ENCODE peak calls at places on chromosomes 3 and 15, in six cellular contexts. N is dorsolateral prefrontal cortex, U is uterus, C is BJ, Q is neural crest cell, L is AG04450. O is an unnamed sample.

GRCh38 chr3:110413807-110414748 is 657.5 kb upstream of the NECTIN3 start:
- DNase-seq in N (no peak), U (no peak), C (peak), Q (no peak), L (peak), O (no peak)

GRCh38 chr3:78632925-78633324 is 1134.9 kb downstream of the ROBO1 start:
- DNase-seq in N (no peak), U (no peak), C (no peak), Q (no peak), L (no peak), O (no peak)

GRCh38 chr15:20352241-20353200 is 189.1 kb downstream of the GOLGA6L6 start:
- DNase-seq in N (peak), U (peak), C (no peak), Q (no peak), L (no peak), O (no peak)

GRCh38 chr3:124883766-124884473 is 3.2 kb downstream of the ITGB5 start:
- DNase-seq in N (no peak), U (no peak), C (no peak), Q (no peak), L (no peak), O (no peak)

GRCh38 chr3:42023380-42023779 is 61.5 kb upstream of the ULK4 start:
- DNase-seq in N (no peak), U (no peak), C (no peak), Q (no peak), L (no peak), O (peak)

GRCh38 chr3:167394003-167394402 is 13.9 kb upstream of the ZBBX start:
- DNase-seq in N (no peak), U (no peak), C (no peak), Q (no peak), L (no peak), O (no peak)

GRCh38 chr3:89184151-89184550 is 76.7 kb downstream of the EPHA3 start:
- DNase-seq in N (no peak), U (no peak), C (no peak), Q (no peak), L (no peak), O (no peak)

GRCh38 chr3:32203854-32204253 is 34.6 kb upstream of the CMTM8 start:
- DNase-seq in N (no peak), U (no peak), C (no peak), Q (no peak), L (no peak), O (no peak)

GRCh38 chr3:36959821-36960220 is 15.0 kb upstream of the TRANK1 start:
- DNase-seq in N (no peak), U (no peak), C (no peak), Q (no peak), L (no peak), O (no peak)

GRCh38 chr15:62935300-62936081 is 107.1 kb upstream of the TPM1 start:
- DNase-seq in N (no peak), U (no peak), C (no peak), Q (no peak), L (no peak), O (no peak)

GRCh38 chr3:128420289-128420688 is 46.4 kb downstream of the DNAJB8 start:
- DNase-seq in N (no peak), U (no peak), C (no peak), Q (no peak), L (no peak), O (no peak)

GRCh38 chr3:140530603-140531002 is 147.3 kb upstream of the TRIM42 start:
- DNase-seq in N (no peak), U (no peak), C (no peak), Q (no peak), L (no peak), O (no peak)

GRCh38 chr15:34659056-34659455 is 75.6 kb upstream of the GOLGA8B start:
- DNase-seq in N (no peak), U (no peak), C (no peak), Q (no peak), L (no peak), O (no peak)

GRCh38 chr3:57967590-57967989 is 40.6 kb upstream of the FLNB start:
- DNase-seq in N (no peak), U (no peak), C (no peak), Q (no peak), L (no peak), O (peak)

GRCh38 chr15:78726870-78727551 is 84.3 kb downstream of the ADAMTS7 start:
- DNase-seq in N (no peak), U (no peak), C (no peak), Q (no peak), L (no peak), O (peak)

GRCh38 chr15:47334805-47335204 is 382.5 kb upstream of the SEMA6D start:
- DNase-seq in N (no peak), U (no peak), C (no peak), Q (no peak), L (no peak), O (no peak)

GRCh38 chr15:94070341-94071275 is 160.8 kb upstream of the MCTP2 start:
- DNase-seq in N (no peak), U (peak), C (peak), Q (peak), L (no peak), O (peak)

GRCh38 chr3:141240290-141241247 is 8.9 kb downstream of the PXYLP1 start:
- DNase-seq in N (no peak), U (no peak), C (peak), Q (no peak), L (no peak), O (no peak)

GRCh38 chr3:14317057-14317553 is 85.3 kb upstream of the SLC6A6 start:
- DNase-seq in N (no peak), U (no peak), C (no peak), Q (no peak), L (no peak), O (no peak)

GRCh38 chr3:10594915-10595314 is 89.5 kb upstream of the ATP2B2 start:
- DNase-seq in N (no peak), U (no peak), C (no peak), Q (peak), L (peak), O (peak)

GRCh38 chr15:39174332-39174731 is 406.5 kb upstream of the THBS1 start:
- DNase-seq in N (no peak), U (no peak), C (no peak), Q (no peak), L (no peak), O (no peak)

GRCh38 chr3:119647843-119648575 is 12.4 kb downstream of the POPDC2 start:
- DNase-seq in N (no peak), U (no peak), C (no peak), Q (no peak), L (no peak), O (no peak)

GRCh38 chr15:78312956-78313355 is 13.5 kb upstream of the SKIC8 start:
- DNase-seq in N (no peak), U (no peak), C (no peak), Q (no peak), L (no peak), O (no peak)

GRCh38 chr15:39369768-39370167 is 211.1 kb upstream of the THBS1 start:
- DNase-seq in N (no peak), U (no peak), C (no peak), Q (no peak), L (no peak), O (no peak)

GRCh38 chr3:128469128-128469527 is 2.4 kb upstream of the DNAJB8 start:
- DNase-seq in N (no peak), U (no peak), C (no peak), Q (no peak), L (no peak), O (no peak)

GRCh38 chr15:62896969-62897486 is 145.5 kb upstream of the TPM1 start:
- DNase-seq in N (no peak), U (peak), C (peak), Q (no peak), L (peak), O (no peak)

GRCh38 chr3:21502631-21503030 is 248.4 kb downstream of the ZNF385D start:
- DNase-seq in N (no peak), U (no peak), C (no peak), Q (no peak), L (no peak), O (no peak)

GRCh38 chr3:158845748-158846350 is 44.0 kb downstream of the MFSD1 start:
- DNase-seq in N (no peak), U (no peak), C (no peak), Q (no peak), L (no peak), O (peak)

GRCh38 chr3:11095932-11096265 is 58.4 kb upstream of the HRH1 start:
- DNase-seq in N (no peak), U (no peak), C (no peak), Q (no peak), L (no peak), O (peak)

GRCh38 chr3:150232992-150233451 is 175.1 kb upstream of the TSC22D2 start:
- DNase-seq in N (peak), U (no peak), C (no peak), Q (no peak), L (no peak), O (no peak)

GRCh38 chr15:90241343-90242192 is 7.6 kb downstream of the GDPGP1 start:
- DNase-seq in N (no peak), U (no peak), C (no peak), Q (no peak), L (no peak), O (no peak)

GRCh38 chr3:61371123-61371522 is 119.9 kb upstream of the FHIT start:
- DNase-seq in N (no peak), U (no peak), C (no peak), Q (peak), L (no peak), O (peak)
- TF ChIP-seq CTCF in N (peak), U (no peak), C (peak), Q (peak), L (peak), O (peak)

DNA sequence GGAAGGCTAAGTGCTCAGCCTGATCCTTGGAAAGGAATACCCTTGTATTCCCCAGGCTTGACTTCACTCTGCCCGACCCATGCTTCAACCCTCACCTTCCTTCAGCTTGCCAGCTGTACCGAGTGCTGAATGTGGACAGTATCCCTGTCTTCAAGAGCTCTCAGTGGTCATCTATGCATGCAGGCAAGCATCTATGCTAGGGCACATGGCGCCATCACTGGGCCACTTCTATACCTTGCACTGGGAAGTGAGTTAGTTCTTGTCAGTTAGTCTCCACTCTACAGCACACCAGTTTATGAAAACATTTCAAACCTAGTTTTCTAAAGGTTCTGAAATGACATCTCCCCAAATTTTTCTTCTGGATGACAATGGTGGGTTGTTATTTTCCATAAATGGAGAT is 82.0 kb upstream of the MYRIP start:
- DNase-seq in N (no peak), U (no peak), C (no peak), Q (no peak), L (no peak), O (no peak)
- TF ChIP-seq CTCF in N (no peak), U (no peak), C (no peak), Q (no peak), L (no peak), O (no peak)

GRCh38 chr15:82810061-82810862 is 834 bp downstream of the WHAMM start:
- DNase-seq in N (no peak), U (peak), C (no peak), Q (no peak), L (no peak), O (peak)

GRCh38 chr15:82810863-82811421 is 1.5 kb downstream of the WHAMM start:
- DNase-seq in N (no peak), U (no peak), C (no peak), Q (no peak), L (no peak), O (peak)

GRCh38 chr15:82807920-82808633 is 1.4 kb upstream of the WHAMM start:
- DNase-seq in N (no peak), U (no peak), C (no peak), Q (no peak), L (no peak), O (no peak)

GRCh38 chr15:82808634-82809041 is 790 bp upstream of the WHAMM start:
- DNase-seq in N (no peak), U (no peak), C (no peak), Q (no peak), L (no peak), O (no peak)

GRCh38 chr15:82809308-82810060 is at the start of gene WHAMM:
- DNase-seq in N (peak), U (peak), C (peak), Q (peak), L (peak), O (peak)
- TF ChIP-seq CTCF in N (no peak), U (no peak), C (no peak), Q (no peak), L (peak), O (no peak)

DNA sequence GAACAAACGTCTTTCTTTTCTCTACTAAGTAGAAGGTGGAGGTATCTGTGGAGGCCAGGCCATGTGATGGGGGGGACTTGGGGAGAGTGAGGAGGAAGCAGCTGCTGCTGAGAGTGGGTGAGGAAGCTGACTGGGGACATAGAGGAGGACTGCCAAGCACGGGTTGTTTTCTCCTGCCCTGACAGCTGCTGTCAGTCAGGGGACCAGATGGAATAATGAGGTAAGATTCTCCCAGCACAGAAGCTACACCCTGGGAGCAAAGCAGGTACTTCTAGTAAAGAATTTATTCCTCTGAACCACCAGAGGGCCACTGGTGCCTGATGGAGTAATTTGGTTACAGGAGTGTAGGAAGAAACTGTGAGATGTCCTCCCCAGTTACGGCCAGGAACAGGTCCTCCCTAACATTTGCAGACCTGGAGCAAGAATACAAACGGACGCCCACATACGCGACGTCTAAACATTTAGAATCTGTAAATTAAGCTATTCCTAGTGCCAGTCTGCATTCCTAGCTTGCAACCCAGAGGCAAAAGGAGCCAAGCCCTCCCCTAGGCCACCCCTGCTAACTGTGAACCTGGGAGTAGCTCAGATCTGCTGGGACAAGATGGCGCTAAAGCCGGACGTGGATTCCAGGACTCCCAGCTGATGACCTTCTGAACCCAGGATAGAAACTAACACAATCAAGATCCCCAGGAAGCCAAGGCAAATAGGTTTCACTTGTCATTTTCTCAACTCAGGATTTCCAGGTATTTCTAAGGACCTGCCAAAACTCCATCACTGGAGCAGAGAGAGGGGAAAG is 14.8 kb downstream of the CRYGS start:
- DNase-seq in N (no peak), U (no peak), C (no peak), Q (no peak), L (no peak), O (no peak)
- TF ChIP-seq CTCF in N (no peak), U (no peak), C (no peak), Q (no peak), L (no peak), O (peak)

GRCh38 chr3:146163584-146163983 is 2.6 kb upstream of the PLOD2 start:
- DNase-seq in N (no peak), U (no peak), C (peak), Q (no peak), L (no peak), O (no peak)
- TF ChIP-seq CTCF in N (no peak), U (no peak), C (no peak), Q (peak), L (peak), O (no peak)

DNA sequence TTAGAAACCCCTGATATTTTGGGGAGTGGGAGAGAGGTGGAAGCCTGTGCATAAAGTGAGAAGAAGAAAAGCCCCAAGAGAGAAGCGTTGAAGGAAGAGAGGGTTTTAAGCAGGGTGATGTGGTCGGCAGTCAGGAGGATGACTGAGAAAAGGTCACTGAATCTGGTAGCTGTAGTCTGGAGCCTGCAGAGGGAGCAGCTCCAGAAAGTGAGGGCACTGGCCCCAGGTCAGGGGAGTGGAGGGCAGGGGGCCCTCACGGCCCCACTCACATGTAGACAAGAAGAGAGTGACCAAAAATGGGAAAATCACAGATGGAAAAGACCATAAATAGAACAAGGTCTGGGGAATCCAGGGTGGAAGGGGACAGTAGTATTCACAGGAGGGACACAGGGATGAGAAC is 105.5 kb downstream of the RYK start:
- DNase-seq in N (no peak), U (no peak), C (no peak), Q (no peak), L (no peak), O (no peak)
- TF ChIP-seq CTCF in N (no peak), U (no peak), C (no peak), Q (no peak), L (no peak), O (no peak)

DNA sequence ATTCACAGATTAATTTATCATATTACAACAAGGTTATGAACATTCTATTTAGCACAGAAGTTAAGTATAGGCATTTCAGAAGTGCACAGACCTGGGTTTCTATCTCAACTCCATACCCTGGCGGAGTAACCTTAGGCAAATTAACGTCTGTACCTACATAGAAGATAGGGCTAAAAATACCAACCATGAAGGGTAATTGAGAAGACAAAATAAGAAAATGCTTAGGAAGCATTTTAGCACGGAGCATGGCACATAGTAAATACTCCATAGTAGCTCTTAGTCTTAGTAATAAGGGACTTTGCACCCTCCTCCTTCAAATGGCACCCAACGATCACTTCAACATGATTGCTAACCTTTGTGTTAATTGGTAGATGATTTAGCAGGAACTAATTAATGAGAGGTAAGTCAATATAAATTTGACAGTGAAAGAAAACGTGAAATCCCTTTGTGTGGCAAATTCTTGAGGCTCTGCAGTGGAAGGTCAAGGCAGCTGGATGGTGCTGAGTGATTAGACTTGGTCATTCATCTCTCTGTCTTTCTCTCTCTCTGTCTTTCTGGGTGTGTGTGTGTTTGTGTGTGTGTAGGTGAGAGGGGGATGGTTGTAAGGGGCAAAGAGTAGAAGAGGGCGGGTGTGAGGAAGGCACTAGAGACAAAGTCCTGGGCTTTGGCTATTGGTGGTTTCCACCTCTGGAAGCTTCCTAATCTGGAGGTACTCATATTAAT is 131.1 kb upstream of the PHLDB2 start:
- DNase-seq in N (no peak), U (no peak), C (no peak), Q (no peak), L (no peak), O (no peak)
- TF ChIP-seq CTCF in N (no peak), U (no peak), C (no peak), Q (no peak), L (no peak), O (no peak)

GRCh38 chr3:174186339-174186984 is 672.7 kb upstream of the NAALADL2 start:
- DNase-seq in N (no peak), U (no peak), C (no peak), Q (no peak), L (no peak), O (no peak)
- TF ChIP-seq CTCF in N (no peak), U (no peak), C (no peak), Q (no peak), L (no peak), O (no peak)

GRCh38 chr3:97764186-97765055 is at the start of gene ARL6:
- DNase-seq in N (peak), U (peak), C (peak), Q (peak), L (peak), O (peak)
- TF ChIP-seq CTCF in N (peak), U (no peak), C (peak), Q (no peak), L (peak), O (no peak)